ENCODE peak calls at places on chromosomes 13 and 19, in seven cellular contexts. T, S, E, W, V, X and R are unnamed samples.

GRCh38 chr13:75704194-75704941 is 68.2 kb downstream of the LMO7 start:
- DNase-seq in V (peak), S (peak), E (no peak), W (peak), X (no peak), T (no peak), R (no peak)

GRCh38 chr13:37618554-37618953 is 20.0 kb upstream of the POSTN start:
- DNase-seq in T (no peak), W (peak), V (no peak), E (no peak), X (no peak), S (peak), R (no peak)

GRCh38 chr19:31639306-31639705 is 290.1 kb upstream of the TSHZ3 start:
- DNase-seq in S (no peak), V (no peak), X (no peak), W (no peak), T (no peak), E (no peak), R (no peak)

GRCh38 chr13:50104493-50104892 is 89.2 kb downstream of the KCNRG start:
- DNase-seq in S (no peak), X (peak), E (no peak), V (peak), W (no peak), T (no peak), R (no peak)

GRCh38 chr13:107124129-107124718 is 556.3 kb upstream of the ARGLU1 start:
- DNase-seq in E (no peak), W (peak), S (peak), V (peak), T (no peak), X (peak), R (no peak)

GRCh38 chr13:50129923-50130685 is 114.9 kb downstream of the KCNRG start:
- DNase-seq in V (peak), T (peak), S (peak), X (no peak), W (peak), E (no peak), R (peak)

GRCh38 chr19:18807861-18808331 is 16.8 kb upstream of the COMP start:
- DNase-seq in S (peak), W (no peak), E (no peak), V (no peak), X (no peak), T (no peak), R (no peak)

GRCh38 chr19:24159707-24160106 is 72.7 kb downstream of the ZNF254 start:
- DNase-seq in X (no peak), S (no peak), W (peak), E (no peak), V (peak), T (no peak), R (no peak)

GRCh38 chr19:55600336-55601028 is 394 bp downstream of the ZNF524 start:
- DNase-seq in T (no peak), S (no peak), V (no peak), E (no peak), X (peak), W (no peak), R (no peak)

GRCh38 chr19:15680923-15681322 is 8.0 kb downstream of the CYP4F12 start:
- DNase-seq in V (no peak), T (no peak), E (no peak), X (no peak), W (no peak), S (no peak), R (no peak)

GRCh38 chr13:106630650-106631049 is 62.7 kb upstream of the ARGLU1 start:
- DNase-seq in T (no peak), V (no peak), X (no peak), W (no peak), E (no peak), S (no peak), R (no peak)

GRCh38 chr19:24062222-24062621 is 24.8 kb upstream of the ZNF254 start:
- DNase-seq in V (no peak), X (no peak), W (no peak), E (no peak), S (no peak), T (no peak), R (peak)

GRCh38 chr19:19095691-19096090 is 31.9 kb downstream of the SLC25A42 start:
- DNase-seq in X (no peak), V (no peak), T (no peak), S (no peak), E (no peak), W (no peak), R (no peak)

GRCh38 chr19:13689050-13689449 is 75.3 kb upstream of the MRI1 start:
- DNase-seq in W (peak), V (peak), T (no peak), E (no peak), X (peak), S (peak), R (no peak)

GRCh38 chr13:113763961-113764792 is 5.2 kb downstream of the TMEM255B start:
- DNase-seq in W (no peak), X (no peak), T (no peak), S (no peak), E (no peak), V (no peak), R (no peak)

GRCh38 chr13:109941951-109942350 is 155.6 kb upstream of the IRS2 start:
- DNase-seq in W (peak), V (no peak), S (peak), T (no peak), X (no peak), E (no peak), R (no peak)

GRCh38 chr13:30034448-30034795 is 184.0 kb upstream of the UBL3 start:
- DNase-seq in S (peak), X (no peak), E (no peak), T (no peak), V (no peak), W (no peak), R (no peak)

GRCh38 chr13:29925457-29925856 is 75.0 kb upstream of the UBL3 start:
- DNase-seq in S (peak), X (no peak), T (no peak), W (peak), V (peak), E (peak), R (no peak)

GRCh38 chr13:68927387-68928026 is 1180.1 kb upstream of the ATXN8OS start:
- DNase-seq in W (peak), T (no peak), V (peak), S (no peak), E (no peak), X (peak), R (no peak)

GRCh38 chr19:46491975-46492682 is 3.5 kb downstream of the PNMA8B start:
- DNase-seq in T (no peak), W (no peak), X (no peak), V (no peak), S (no peak), E (no peak), R (no peak)
- H3K4me3 ChIP-seq in T (no peak), W (no peak), X (no peak), V (no peak), S (no peak), E (no peak), R (no peak)

DNA sequence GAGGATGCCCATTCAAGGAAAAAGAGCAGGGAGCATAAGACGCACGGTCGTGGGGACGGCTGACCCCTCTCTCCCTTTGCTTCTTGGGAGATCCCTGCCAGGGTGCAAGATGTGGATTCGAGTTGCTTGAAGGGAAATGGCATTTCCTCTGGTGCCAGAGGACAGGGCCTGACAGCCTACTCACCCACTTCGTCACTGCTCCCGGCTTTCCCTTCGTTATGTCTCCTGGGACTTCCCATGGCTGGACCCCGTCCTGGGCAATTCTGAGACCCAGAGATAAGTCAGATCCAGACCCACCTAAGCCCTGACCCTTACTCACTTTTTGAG is 1.2 kb downstream of the TBC1D17 start:
- DNase-seq in T (no peak), S (no peak), W (no peak), E (no peak), V (no peak), X (no peak), R (no peak)
- H3K4me3 ChIP-seq in T (peak), S (peak), W (no peak), E (peak), V (peak), X (peak), R (peak)

GRCh38 chr19:38812004-38812840 is 523 bp downstream of the LGALS4 start:
- DNase-seq in S (no peak), T (no peak), W (no peak), V (no peak), X (no peak), E (no peak), R (no peak)
- H3K4me3 ChIP-seq in S (no peak), T (no peak), W (no peak), V (no peak), X (no peak), E (no peak), R (no peak)

DNA sequence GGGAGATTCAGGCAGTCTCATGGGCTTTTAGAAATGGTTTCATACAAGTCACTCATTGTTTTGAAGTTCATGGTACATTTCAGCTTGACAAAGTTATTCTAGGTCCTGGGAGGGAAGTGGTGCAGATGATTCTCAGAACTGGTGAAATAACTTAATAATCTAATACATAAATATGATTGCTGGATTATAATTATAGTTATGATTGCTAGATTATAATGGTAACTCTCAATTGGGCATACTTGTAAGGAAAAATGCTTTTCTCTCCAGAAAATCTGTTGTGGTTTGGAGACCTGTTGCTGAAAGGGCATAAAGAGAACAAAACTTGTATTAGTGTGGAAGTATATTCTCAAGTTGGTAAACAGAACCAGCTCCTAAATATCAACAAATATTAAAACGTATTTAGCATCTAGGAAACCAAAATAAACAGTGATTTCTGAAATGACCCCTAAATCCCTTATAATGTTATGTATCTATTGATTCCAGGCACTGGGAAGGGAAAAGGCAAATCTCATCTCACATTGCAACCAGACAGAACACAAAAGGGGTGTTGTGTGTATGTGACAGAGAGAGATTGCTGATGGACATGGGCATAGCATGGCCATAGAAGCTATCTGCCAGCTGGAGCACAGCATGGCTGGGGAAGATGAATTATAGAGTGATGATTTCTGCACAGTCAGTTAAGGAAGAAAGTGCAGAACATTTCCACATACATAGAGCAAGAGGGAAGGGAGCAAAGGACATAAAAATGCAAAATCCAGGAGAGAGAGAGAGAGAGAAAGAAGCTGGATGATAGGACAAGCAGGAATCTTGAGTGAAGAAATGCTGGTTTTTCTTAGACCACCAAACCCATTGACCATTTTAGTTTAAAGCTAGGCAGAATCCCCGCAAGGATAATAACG is 87.1 kb upstream of the FRY start:
- DNase-seq in E (no peak), X (no peak), S (no peak), V (no peak), T (no peak), W (no peak), R (no peak)
- H3K4me3 ChIP-seq in E (no peak), X (no peak), S (no peak), V (no peak), T (no peak), W (no peak), R (no peak)

GRCh38 chr13:40475617-40476016 is 190.8 kb downstream of the FOXO1 start:
- DNase-seq in T (no peak), V (no peak), W (no peak), E (no peak), S (no peak), X (no peak), R (no peak)
- H3K4me3 ChIP-seq in T (no peak), V (no peak), W (no peak), E (no peak), S (no peak), X (no peak), R (no peak)

DNA sequence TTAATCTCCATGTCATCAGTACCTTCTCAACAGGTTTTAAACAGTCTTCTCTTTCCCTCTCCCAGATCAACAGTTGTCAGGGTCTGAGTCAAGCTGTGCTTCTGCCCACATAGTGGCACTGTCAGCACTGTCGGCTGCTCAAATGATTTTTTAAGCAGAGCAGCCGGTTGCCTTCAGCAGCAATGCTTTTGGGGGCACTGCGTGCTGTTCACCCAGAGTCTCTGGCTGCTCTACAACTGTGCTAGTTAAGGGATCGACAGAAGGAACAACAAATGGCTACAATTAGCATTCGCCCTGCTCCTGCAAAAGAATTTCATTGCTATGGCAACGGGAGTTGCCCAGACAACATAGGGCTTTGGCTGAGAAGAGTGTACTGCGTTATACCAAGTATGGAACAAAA is 412.9 kb downstream of the DIAPH3 start:
- DNase-seq in E (no peak), T (no peak), S (peak), V (no peak), W (peak), X (peak), R (no peak)
- H3K4me3 ChIP-seq in E (no peak), T (no peak), S (no peak), V (no peak), W (peak), X (no peak), R (no peak)